ENCODE peak calls at places on chromosomes 5 and 9, in nine cellular contexts. B is stimulated activated CD4-positive, alpha-beta T cell treated with anti-CD3 and anti-CD28 coated beads, TNF-alpha, amount 100 ng/mL, for 1 hour; K is RWPE1; Z is astrocyte of the spinal cord; N is ELR; W is HCT116; J is stimulated activated CD8-positive, alpha-beta memory T cell treated with anti-CD3 and anti-CD28 coated beads, Interleukin-15, amount 100 ng/mL, for 24 hours; X is CD4-positive, alpha-beta T cell; L is activated CD8-positive, alpha-beta memory T cell treated with anti-CD3 and anti-CD28 coated beads, Interleukin-2, amount 50 U/mL, for 48 hours. U is an unnamed sample.

GRCh38 chr9:133554729-133555128 is 20.2 kb downstream of the ADAMTSL2 start:
- DNase-seq in X (no peak), B (no peak), N (no peak), L (no peak), W (no peak), Z (no peak), K (no peak), J (no peak), U (no peak)

GRCh38 chr5:109479260-109479860 is 69.6 kb upstream of the PJA2 start:
- DNase-seq in B (no peak), X (no peak), K (no peak), J (no peak), Z (peak; percentile 49), L (no peak), W (no peak), N (peak; percentile 60), U (no peak)

GRCh38 chr5:31407921-31408714 is 123.8 kb downstream of the DROSHA start:
- DNase-seq in J (no peak), W (no peak), K (peak; percentile 62), B (no peak), L (no peak), N (peak; percentile 66), X (no peak), Z (peak; percentile 14), U (no peak)

GRCh38 chr5:148443998-148444397 is 60.2 kb downstream of the FBXO38 start:
- DNase-seq in B (no peak), Z (peak; percentile 77), X (no peak), J (no peak), K (peak; percentile 70), N (peak; percentile 78), L (no peak), W (peak; percentile 45), U (peak; percentile 12)

GRCh38 chr9:89153618-89154017 is 25.0 kb downstream of the SHC3 start:
- DNase-seq in K (peak; percentile 76), Z (peak; percentile 81), J (no peak), X (no peak), W (peak; percentile 16), N (peak; percentile 97), L (no peak), B (no peak), U (no peak)

GRCh38 chr9:14692918-14693861 is at the start of gene ZDHHC21:
- DNase-seq in L (peak; percentile 83), X (peak; percentile 45), N (peak; percentile 66), J (peak; percentile 44), Z (peak; percentile 51), B (peak; percentile 12), K (peak; percentile 20), W (no peak), U (peak; percentile 52)

GRCh38 chr9:92534199-92535159 is 1.3 kb downstream of the ECM2 start:
- DNase-seq in J (no peak), X (no peak), K (no peak), B (no peak), W (no peak), N (no peak), Z (no peak), L (no peak), U (no peak)

GRCh38 chr9:19239955-19240354 is 9.5 kb downstream of the DENND4C start:
- DNase-seq in X (no peak), L (no peak), B (no peak), K (no peak), W (no peak), N (peak; percentile 2), J (no peak), Z (no peak), U (no peak)

GRCh38 chr9:2210201-2210600 is 195.1 kb downstream of the SMARCA2 start:
- DNase-seq in J (no peak), B (no peak), N (peak; percentile 40), L (no peak), X (no peak), K (no peak), W (no peak), Z (no peak), U (no peak)

GRCh38 chr5:54249210-54250028 is 61.0 kb downstream of the ARL15 start:
- DNase-seq in K (peak; percentile 13), N (peak; percentile 23), B (no peak), W (no peak), Z (peak; percentile 22), L (peak; percentile 61), J (no peak), X (peak; percentile 5), U (no peak)

GRCh38 chr5:35804201-35804653 is 52.5 kb upstream of the IL7R start:
- DNase-seq in X (no peak), L (no peak), N (no peak), Z (no peak), J (no peak), W (no peak), B (no peak), K (no peak), U (no peak)

GRCh38 chr9:12813960-12814876 is 39.4 kb downstream of the LURAP1L start:
- DNase-seq in N (peak; percentile 100), B (no peak), W (peak; percentile 97), L (no peak), K (peak; percentile 83), X (no peak), J (no peak), Z (peak; percentile 99), U (peak; percentile 35)

GRCh38 chr9:136572003-136572595 is 26.3 kb upstream of the NOTCH1 start:
- DNase-seq in X (no peak), N (peak; percentile 63), L (no peak), J (no peak), K (no peak), W (no peak), Z (peak; percentile 77), B (no peak), U (no peak)

GRCh38 chr9:120480707-120481106 is 99.3 kb downstream of the CDK5RAP2 start:
- DNase-seq in N (no peak), Z (peak; percentile 20), K (no peak), X (no peak), J (no peak), W (no peak), B (no peak), L (no peak), U (no peak)